ENCODE peak calls at places on chromosomes 4 and X, in seven cellular contexts. P is tibial artery, L is uterus, A is A673, I is A549, S is heart right ventricle, T is lower lobe of right lung. D is an unnamed sample.

GRCh38 chr4:180434131-180434895 is 1808.9 kb upstream of the TENM3 start:
- DNase-seq in P (no peak), L (no peak), A (no peak), I (no peak), S (no peak), T (no peak), D (no peak)

GRCh38 chrX:40008841-40009461 is 88.8 kb downstream of the BCOR start:
- DNase-seq in P (no peak), L (peak), A (peak), I (no peak), S (peak), T (peak), D (no peak)

GRCh38 chr4:1628892-1629703 is 55.0 kb downstream of the FAM53A start:
- DNase-seq in P (peak), L (peak), A (peak), I (peak), S (peak), T (peak), D (peak)

GRCh38 chrX:108001218-108001814 is 19.1 kb upstream of the TEX13B start:
- DNase-seq in P (no peak), L (no peak), A (peak), I (peak), S (no peak), T (no peak), D (no peak)

GRCh38 chr4:120948382-120948781 is 25.9 kb upstream of the PRDM5 start:
- DNase-seq in P (no peak), L (no peak), A (no peak), I (no peak), S (no peak), T (no peak), D (no peak)

GRCh38 chr4:78543424-78544238 is 7.9 kb upstream of the ANXA3 start:
- DNase-seq in P (no peak), L (no peak), A (no peak), I (no peak), S (no peak), T (no peak), D (no peak)

GRCh38 chr4:100605144-100605543 is 87.3 kb upstream of the EMCN start:
- DNase-seq in P (no peak), L (no peak), A (no peak), I (no peak), S (no peak), T (no peak), D (no peak)

GRCh38 chrX:72498782-72499181 is 73.9 kb downstream of the HDAC8 start:
- DNase-seq in P (peak), L (no peak), A (peak), I (no peak), S (no peak), T (no peak), D (no peak)

GRCh38 chr4:2413821-2414610 is 4.4 kb downstream of the ZFYVE28 start:
- DNase-seq in P (no peak), L (no peak), A (peak), I (no peak), S (no peak), T (peak), D (no peak)

GRCh38 chr4:67770422-67770821 is 16.2 kb upstream of the GNRHR start:
- DNase-seq in P (no peak), L (no peak), A (no peak), I (no peak), S (no peak), T (no peak), D (no peak)

GRCh38 chr4:113614414-113614813 is 147.1 kb downstream of the CAMK2D start:
- DNase-seq in P (no peak), L (no peak), A (no peak), I (no peak), S (no peak), T (no peak), D (no peak)
- H3K27ac ChIP-seq in P (no peak), L (no peak), A (no peak), I (no peak), S (no peak), T (no peak), D (no peak)

GRCh38 chrX:24464498-24464835 is 619 bp upstream of the PDK3 start:
- DNase-seq in P (no peak), L (no peak), A (no peak), I (no peak), S (no peak), T (no peak), D (no peak)
- H3K27ac ChIP-seq in P (peak), L (peak), A (no peak), I (peak), S (no peak), T (peak), D (peak)

GRCh38 chrX:54178100-54178940 is 4.7 kb downstream of the FAM120C start:
- DNase-seq in P (no peak), L (no peak), A (peak), I (peak), S (no peak), T (no peak), D (no peak)
- H3K27ac ChIP-seq in P (no peak), L (no peak), A (no peak), I (peak), S (no peak), T (no peak), D (no peak)

GRCh38 chr4:104418313-104418712 is 76.4 kb downstream of the CXXC4 start:
- DNase-seq in P (no peak), L (no peak), A (no peak), I (no peak), S (no peak), T (no peak), D (no peak)
- H3K27ac ChIP-seq in P (no peak), L (no peak), A (no peak), I (no peak), S (no peak), T (no peak), D (no peak)

DNA sequence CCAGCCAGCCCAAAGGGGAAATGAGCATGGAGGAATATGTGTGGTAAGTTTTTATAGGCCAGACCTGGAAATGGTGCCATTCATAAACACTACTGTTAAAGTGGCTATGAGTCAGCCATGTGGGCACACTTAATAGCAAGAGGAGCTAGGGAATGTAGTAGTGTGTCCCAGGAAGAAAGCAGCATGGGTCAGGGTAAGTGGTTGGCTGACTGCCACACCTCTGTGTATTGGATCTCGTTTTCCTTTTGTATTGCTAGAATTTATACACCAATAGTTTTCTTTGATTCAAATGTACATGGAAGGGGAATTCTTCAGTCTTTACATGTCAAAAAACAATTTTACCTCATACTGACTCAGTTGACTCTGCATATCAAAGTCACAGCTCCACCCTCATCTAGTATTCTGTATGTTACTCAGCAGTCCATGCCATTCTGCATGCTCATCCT is 22.9 kb upstream of the SGMS2 start:
- DNase-seq in P (no peak), L (no peak), A (peak), I (no peak), S (no peak), T (no peak), D (no peak)
- H3K27ac ChIP-seq in P (no peak), L (no peak), A (no peak), I (no peak), S (no peak), T (no peak), D (no peak)

GRCh38 chr4:186150926-186151325 is 40.4 kb upstream of the CYP4V2 start:
- DNase-seq in P (no peak), L (no peak), A (no peak), I (no peak), S (no peak), T (no peak), D (no peak)
- H3K27ac ChIP-seq in P (no peak), L (no peak), A (no peak), I (no peak), S (no peak), T (no peak), D (no peak)

GRCh38 chrX:53288173-53288572 is 6.8 kb upstream of the IQSEC2 start:
- DNase-seq in P (peak), L (peak), A (peak), I (no peak), S (peak), T (peak), D (no peak)
- H3K27ac ChIP-seq in P (no peak), L (peak), A (no peak), I (peak), S (peak), T (peak), D (peak)

D was measured in substantia nigra.